ENCODE peak calls at places on chromosomes 16 and 17, in eight cellular contexts. G, Q, P, M, D, Y, W and U are unnamed samples.

GRCh38 chr16:22775220-22775912 is 38.6 kb upstream of the HS3ST2 start:
- DNase-seq in G (no peak), Q (no peak), P (no peak), M (no peak), D (no peak), Y (no peak), W (no peak), U (no peak)

GRCh38 chr17:43385046-43385831 is 13.6 kb upstream of the ARL4D start:
- DNase-seq in G (no peak), Q (no peak), P (no peak), M (no peak), D (no peak), Y (no peak), W (no peak), U (no peak)

GRCh38 chr16:70476272-70477020 is 22.1 kb downstream of the FCSK start:
- DNase-seq in G (no peak), Q (no peak), P (no peak), M (peak), D (peak), Y (no peak), W (peak), U (peak)

GRCh38 chr17:82848022-82848592 is 8.3 kb upstream of the ZNF750 start:
- DNase-seq in G (no peak), Q (no peak), P (no peak), M (no peak), D (no peak), Y (no peak), W (no peak), U (peak)

GRCh38 chr17:62627904-62628603 is 584 bp downstream of the MRC2 start:
- DNase-seq in G (no peak), Q (no peak), P (no peak), M (peak), D (peak), Y (no peak), W (peak), U (peak)

GRCh38 chr16:85720319-85720637 is 30.6 kb downstream of the C16orf74 start:
- DNase-seq in G (no peak), Q (no peak), P (no peak), M (peak), D (no peak), Y (no peak), W (peak), U (no peak)

GRCh38 chr17:78923660-78924453 is 1.3 kb downstream of the TIMP2 start:
- DNase-seq in G (peak), Q (no peak), P (no peak), M (no peak), D (peak), Y (peak), W (no peak), U (no peak)

GRCh38 chr17:33501185-33501584 is 208.1 kb upstream of the ASIC2 start:
- DNase-seq in G (no peak), Q (no peak), P (no peak), M (no peak), D (no peak), Y (no peak), W (no peak), U (no peak)

GRCh38 chr16:85564277-85565051 is 48.7 kb upstream of the GSE1 start:
- DNase-seq in G (no peak), Q (no peak), P (no peak), M (no peak), D (no peak), Y (no peak), W (no peak), U (no peak)

GRCh38 chr16:57314161-57314785 is 29.8 kb upstream of the PLLP start:
- DNase-seq in G (no peak), Q (no peak), P (no peak), M (no peak), D (no peak), Y (no peak), W (no peak), U (peak)